ENCODE peak calls at places on chromosomes 12 and 14, in seven cellular contexts. R, H, F, U, O, J and V are unnamed samples.
A peak's percentile ranks its signal among the peaks of the same experiment; 100 is the strongest.

GRCh38 chr12:52300796-52301691 is 9.7 kb upstream of the KRT81 start:
- DNase-seq in F (peak; percentile 23), O (no peak), R (no peak), U (no peak), J (no peak), H (no peak), V (no peak)

GRCh38 chr12:102454808-102455760 is 25.3 kb downstream of the IGF1 start:
- DNase-seq in J (peak; percentile 40), U (no peak), O (no peak), H (no peak), F (peak; percentile 2), R (peak; percentile 84), V (no peak)

GRCh38 chr14:73491256-73491976 is 683 bp downstream of the RIOX1 start:
- DNase-seq in F (peak; percentile 75), R (peak; percentile 78), H (peak; percentile 65), J (peak; percentile 44), O (peak; percentile 80), U (peak; percentile 84), V (peak; percentile 8)

GRCh38 chr14:84482256-84483071 is 1047.5 kb upstream of the FLRT2 start:
- DNase-seq in O (no peak), H (no peak), F (peak; percentile 84), U (no peak), J (peak; percentile 40), R (no peak), V (peak; percentile 18)

GRCh38 chr12:66132408-66132807 is 1.9 kb upstream of the LLPH start:
- DNase-seq in U (no peak), H (no peak), R (peak; percentile 38), O (no peak), J (peak; percentile 53), F (peak; percentile 95), V (peak; percentile 63)

GRCh38 chr12:48933664-48934311 is 8.5 kb upstream of the FKBP11 start:
- DNase-seq in F (no peak), O (no peak), R (no peak), U (no peak), J (no peak), H (peak; percentile 41), V (no peak)

GRCh38 chr14:69988979-69989378 is 109.8 kb downstream of the SMOC1 start:
- DNase-seq in J (no peak), O (no peak), H (no peak), F (no peak), U (no peak), R (no peak), V (no peak)

GRCh38 chr12:79691299-79692248 is 810 bp upstream of the PAWR start:
- DNase-seq in U (no peak), J (peak; percentile 85), H (no peak), R (no peak), F (peak; percentile 89), O (peak; percentile 35), V (peak; percentile 53)

GRCh38 chr14:103121161-103121845 is 2.0 kb upstream of the TNFAIP2 start:
- DNase-seq in U (no peak), J (no peak), O (peak; percentile 46), H (no peak), R (peak; percentile 92), F (no peak), V (no peak)

GRCh38 chr12:10069099-10069498 is 29.7 kb downstream of the CLEC1A start:
- DNase-seq in J (no peak), O (no peak), F (no peak), H (no peak), R (peak; percentile 60), U (no peak), V (no peak)

GRCh38 chr12:3091030-3091304 is 13.8 kb downstream of the TSPAN9 start:
- DNase-seq in R (no peak), U (no peak), O (no peak), H (no peak), J (no peak), F (no peak), V (no peak)
- H3K4me3 ChIP-seq in R (no peak overlapping the region), U (no peak overlapping the region), O (no peak overlapping the region), H (no peak overlapping the region), J (no peak overlapping the region), F (no peak overlapping the region), V (no peak overlapping the region)

GRCh38 chr12:116545936-116546335 is 13.2 kb upstream of the MAP1LC3B2 start:
- DNase-seq in U (no peak), H (no peak), F (no peak), R (no peak), O (no peak), J (no peak), V (no peak)
- H3K4me3 ChIP-seq in U (no peak overlapping the region), H (no peak overlapping the region), F (no peak overlapping the region), R (no peak overlapping the region), O (no peak overlapping the region), J (no peak overlapping the region), V (no peak overlapping the region)

DNA sequence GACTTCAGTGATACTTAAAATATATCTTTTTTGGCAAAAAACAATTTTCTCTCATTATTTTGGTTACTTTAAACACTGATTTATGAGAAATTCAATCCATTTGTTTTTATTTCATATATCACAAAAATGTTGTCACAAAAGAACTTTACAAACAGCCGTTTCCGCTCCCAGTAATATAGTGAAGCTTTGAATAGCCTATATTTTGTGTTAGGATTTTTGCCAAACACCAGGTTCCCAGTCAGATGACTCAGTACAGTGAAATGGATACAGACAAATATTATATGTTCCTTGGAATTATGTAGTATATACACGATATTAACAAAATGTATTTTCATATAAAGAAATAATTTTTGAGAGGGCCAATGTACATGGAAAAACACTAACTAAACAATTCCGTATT is 411.1 kb downstream of the CCER1 start:
- DNase-seq in O (no peak), F (peak; percentile 23), U (no peak), R (no peak), H (no peak), J (peak; percentile 51), V (no peak)
- H3K4me3 ChIP-seq in O (no peak overlapping the region), F (no peak overlapping the region), U (no peak overlapping the region), R (no peak overlapping the region), H (no peak overlapping the region), J (no peak overlapping the region), V (no peak overlapping the region)

DNA sequence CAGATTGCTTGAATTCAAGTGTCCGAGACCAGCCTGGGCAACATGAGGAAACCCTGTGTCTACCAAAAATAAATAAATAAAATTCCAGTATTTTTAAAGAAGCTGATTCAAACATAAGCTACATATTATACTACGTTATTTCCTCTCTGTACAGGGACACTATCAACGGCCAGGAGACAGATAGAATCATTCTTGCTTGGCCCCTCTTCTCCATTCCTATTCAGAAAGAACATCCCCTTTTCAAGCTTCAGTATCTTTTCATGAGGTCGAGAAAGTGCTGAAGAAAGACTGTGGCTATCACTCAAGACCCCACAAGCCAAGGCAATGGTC is 314 bp upstream of the DHRS7 start:
- DNase-seq in F (no peak), H (no peak), R (no peak), U (no peak), J (no peak), O (no peak), V (no peak)
- H3K4me3 ChIP-seq in F (peak overlapping the region; percentile 84), H (peak overlapping the region; percentile 79), R (peak overlapping the region; percentile 54), U (peak overlapping the region; percentile 60), J (peak overlapping the region; percentile 92), O (peak overlapping the region; percentile 91), V (peak overlapping the region; percentile 89)

DNA sequence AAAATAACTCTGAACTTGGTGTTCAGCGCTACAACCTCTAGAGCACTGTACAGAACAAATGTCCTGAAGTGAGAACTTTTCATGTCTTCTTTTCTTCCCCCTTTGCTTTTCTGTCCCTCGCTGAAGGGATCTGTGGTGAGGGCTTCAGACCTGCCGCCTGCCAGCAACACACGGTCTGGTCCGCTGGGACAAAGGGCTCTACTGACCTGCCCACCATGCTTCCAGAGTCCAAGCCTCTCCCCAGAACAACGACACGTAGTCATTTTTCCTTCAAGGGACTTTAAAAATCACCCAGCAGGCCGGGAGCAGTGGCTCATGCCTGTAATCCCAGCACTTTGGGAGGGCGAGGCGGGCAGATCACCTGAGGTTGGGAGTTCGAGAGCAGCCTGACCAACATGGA is 140.4 kb downstream of the EFCAB11 start:
- DNase-seq in J (no peak), R (no peak), O (no peak), F (no peak), H (no peak), U (no peak), V (no peak)
- H3K4me3 ChIP-seq in J (peak overlapping the region; percentile 1), R (no peak overlapping the region), O (no peak overlapping the region), F (peak overlapping the region; percentile 5), H (no peak overlapping the region), U (no peak overlapping the region), V (no peak overlapping the region)

DNA sequence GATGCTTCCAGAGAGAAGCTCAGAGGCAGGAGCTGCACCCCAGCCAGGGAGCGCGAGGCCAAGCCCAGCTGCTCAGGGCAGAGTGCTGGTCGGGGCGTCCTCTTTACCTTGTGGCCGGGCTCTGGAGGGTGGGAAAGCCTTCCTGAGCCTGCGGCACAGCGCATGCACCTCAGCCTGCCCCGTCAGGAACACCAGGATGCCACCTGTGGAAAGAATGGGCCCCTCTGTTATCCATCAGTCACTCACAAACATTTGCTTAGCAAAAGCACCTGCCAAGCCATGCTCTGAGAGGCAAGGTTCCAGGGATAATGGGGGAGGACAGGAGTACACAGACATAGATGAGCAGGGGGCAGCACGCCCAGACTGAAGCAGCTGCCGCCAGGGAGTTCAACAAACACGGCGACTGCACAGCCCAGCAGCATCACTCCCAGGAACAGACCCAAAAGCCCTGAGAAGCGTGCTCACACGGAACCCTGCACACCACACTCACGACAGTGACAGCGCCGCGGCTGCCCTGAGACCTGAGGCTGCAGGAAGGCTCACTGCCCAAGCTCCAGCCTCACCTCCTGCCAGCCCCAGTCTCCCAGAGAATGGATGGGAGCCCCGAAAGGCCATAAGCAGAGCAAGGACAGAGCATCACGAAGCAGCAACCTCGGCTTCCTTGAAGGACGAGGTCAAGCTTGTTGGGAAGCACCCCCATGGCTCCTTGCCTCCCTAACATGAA is 21.8 kb downstream of the DHX37 start:
- DNase-seq in H (no peak), R (no peak), U (no peak), J (no peak), F (no peak), O (no peak), V (no peak)
- H3K4me3 ChIP-seq in H (no peak overlapping the region), R (no peak overlapping the region), U (no peak overlapping the region), J (no peak overlapping the region), F (no peak overlapping the region), O (no peak overlapping the region), V (no peak overlapping the region)